ENCODE peak calls at places on chromosome 20, in six cellular contexts. Z is ecto neural progenitor cell, P is COR-L47, K is AG04449, B is tibial nerve, U is cardiac septum. G is an unnamed sample.

GRCh38 chr20:6040540-6040939 is 13.3 kb downstream of the LRRN4 start:
- DNase-seq in Z (no peak), P (no peak), K (no peak), B (no peak), U (no peak), G (no peak)

GRCh38 chr20:16350465-16350864 is 222.8 kb downstream of the KIF16B start:
- DNase-seq in Z (no peak), P (no peak), K (peak), B (no peak), U (no peak), G (no peak)

GRCh38 chr20:62732766-62733165 is 24.1 kb downstream of the NTSR1 start:
- DNase-seq in Z (no peak), P (no peak), K (no peak), B (no peak), U (peak), G (no peak)

GRCh38 chr20:53708129-53708968 is 114.7 kb upstream of the ZNF217 start:
- DNase-seq in Z (no peak), P (no peak), K (no peak), B (no peak), U (no peak), G (no peak)

GRCh38 chr20:10673176-10673830 is 496 bp downstream of the JAG1 start:
- DNase-seq in Z (peak), P (no peak), K (no peak), B (no peak), U (peak), G (no peak)

GRCh38 chr20:10676518-10676917 is 2.7 kb upstream of the JAG1 start:
- DNase-seq in Z (no peak), P (no peak), K (no peak), B (no peak), U (no peak), G (no peak)

GRCh38 chr20:47677314-47678129 is 107.8 kb downstream of the SULF2 start:
- DNase-seq in Z (peak), P (peak), K (no peak), B (no peak), U (peak), G (peak)

GRCh38 chr20:19995220-19995863 is 21.8 kb upstream of the NAA20 start:
- DNase-seq in Z (no peak), P (peak), K (no peak), B (no peak), U (no peak), G (no peak)

GRCh38 chr20:21183722-21184121 is 57.8 kb downstream of the KIZ start:
- DNase-seq in Z (no peak), P (no peak), K (no peak), B (no peak), U (no peak), G (no peak)

GRCh38 chr20:38724603-38725457 is 544 bp downstream of the SLC32A1 start:
- DNase-seq in Z (peak), P (no peak), K (no peak), B (no peak), U (no peak), G (no peak)

GRCh38 chr20:25526446-25526845 is 58.9 kb downstream of the NINL start:
- DNase-seq in Z (no peak), P (no peak), K (no peak), B (no peak), U (peak), G (no peak)

G was measured in naive thymus-derived CD4-positive, alpha-beta T cell.